ENCODE peak calls at places on chromosomes 13 and 19, in six cellular contexts. Z, N, H, V, M and B are unnamed samples.

GRCh38 chr19:19121371-19121770 is 16.9 kb downstream of the TMEM161A start:
- DNase-seq in Z (no peak), N (no peak), H (no peak), V (no peak), M (no peak), B (no peak)

GRCh38 chr13:51067376-51068125 is 43.5 kb downstream of the C13orf42 start:
- DNase-seq in Z (no peak), N (no peak), H (no peak), V (no peak), M (no peak), B (no peak)

GRCh38 chr19:19109601-19110000 is 28.7 kb downstream of the TMEM161A start:
- DNase-seq in Z (no peak), N (no peak), H (no peak), V (no peak), M (no peak), B (no peak)

GRCh38 chr13:78193853-78194252 is 275.2 kb upstream of the EDNRB start:
- DNase-seq in Z (no peak), N (peak; percentile 42), H (no peak), V (no peak), M (no peak), B (peak; percentile 5)

GRCh38 chr13:72120632-72121031 is 253.6 kb upstream of the DACH1 start:
- DNase-seq in Z (no peak), N (no peak), H (no peak), V (no peak), M (no peak), B (no peak)

GRCh38 chr13:51919531-51919930 is 57.8 kb downstream of the CCDC70 start:
- DNase-seq in Z (no peak), N (no peak), H (no peak), V (no peak), M (no peak), B (no peak)

GRCh38 chr13:50587122-50587521 is 256.4 kb downstream of the DLEU7 start:
- DNase-seq in Z (no peak), N (no peak), H (no peak), V (no peak), M (no peak), B (no peak)

GRCh38 chr19:30784850-30785459 is 412.8 kb downstream of the ZNF536 start:
- DNase-seq in Z (peak; percentile 61), N (no peak), H (peak; percentile 30), V (peak; percentile 55), M (peak; percentile 48), B (no peak)

GRCh38 chr19:19746286-19747213 is 13.6 kb upstream of the ZNF14 start:
- DNase-seq in Z (no peak), N (no peak), H (no peak), V (no peak), M (no peak), B (no peak)

GRCh38 chr13:38819053-38819452 is 132.2 kb downstream of the FREM2 start:
- DNase-seq in Z (no peak), N (peak; percentile 51), H (no peak), V (peak; percentile 54), M (no peak), B (peak; percentile 24)

GRCh38 chr13:28657784-28658538 is 969 bp upstream of the POMP start:
- DNase-seq in Z (no peak), N (no peak), H (no peak), V (peak; percentile 15), M (no peak), B (peak; percentile 14)

GRCh38 chr13:39132286-39132685 is 94.0 kb downstream of the NHLRC3 start:
- DNase-seq in Z (no peak), N (no peak), H (no peak), V (no peak), M (no peak), B (peak; percentile 17)

GRCh38 chr19:50710612-50711011 is 9.0 kb downstream of the SHANK1 start:
- DNase-seq in Z (no peak), N (no peak), H (no peak), V (no peak), M (no peak), B (no peak)

GRCh38 chr19:56261145-56261544 is 11.4 kb upstream of the EDDM13 start:
- DNase-seq in Z (no peak), N (no peak), H (no peak), V (no peak), M (no peak), B (no peak)

GRCh38 chr13:76792680-76793334 is 93.4 kb downstream of the KCTD12 start:
- DNase-seq in Z (no peak), N (peak; percentile 57), H (no peak), V (no peak), M (no peak), B (no peak)

GRCh38 chr19:45215391-45216191 is 29.6 kb downstream of the EXOC3L2 start:
- DNase-seq in Z (no peak), N (no peak), H (no peak), V (peak; percentile 47), M (no peak), B (no peak)

GRCh38 chr19:29145756-29146155 is 67.2 kb downstream of the UQCRFS1 start:
- DNase-seq in Z (no peak), N (no peak), H (no peak), V (peak; percentile 16), M (no peak), B (no peak)

GRCh38 chr13:80572867-80573266 is 231.9 kb upstream of the SPRY2 start:
- DNase-seq in Z (no peak), N (no peak), H (no peak), V (no peak), M (no peak), B (no peak)

GRCh38 chr19:32397736-32398135 is 7.8 kb upstream of the DPY19L3 start:
- DNase-seq in Z (no peak), N (peak; percentile 71), H (no peak), V (no peak), M (no peak), B (peak; percentile 22)

GRCh38 chr19:33431986-33432385 is 58.5 kb downstream of the CEBPG start:
- DNase-seq in Z (no peak), N (no peak), H (no peak), V (no peak), M (no peak), B (no peak)

GRCh38 chr13:98959775-98960325 is 18.0 kb downstream of the DOCK9 start:
- DNase-seq in Z (no peak), N (no peak), H (no peak), V (peak; percentile 15), M (no peak), B (no peak)

GRCh38 chr19:36488118-36488815 is 1.1 kb downstream of the ZNF566 start:
- DNase-seq in Z (no peak), N (peak; percentile 42), H (no peak), V (no peak), M (no peak), B (no peak)

GRCh38 chr13:102825921-102826706 is 19.7 kb upstream of the ERCC5 start:
- DNase-seq in Z (no peak), N (peak; percentile 94), H (no peak), V (no peak), M (no peak), B (peak; percentile 94)

GRCh38 chr19:52687658-52688057 is 47.2 kb downstream of the ZNF611 start:
- DNase-seq in Z (no peak), N (no peak), H (no peak), V (no peak), M (no peak), B (no peak)

GRCh38 chr13:113970810-113971470 is 2.9 kb downstream of the C13orf46 start:
- DNase-seq in Z (no peak), N (peak; percentile 64), H (no peak), V (no peak), M (peak; percentile 50), B (peak; percentile 80)

GRCh38 chr13:107329991-107330390 is 762.1 kb upstream of the ARGLU1 start:
- DNase-seq in Z (no peak), N (peak; percentile 60), H (no peak), V (no peak), M (no peak), B (no peak)

GRCh38 chr13:105202384-105202783 is 1333.1 kb downstream of the EFNB2 start:
- DNase-seq in Z (no peak), N (peak; percentile 55), H (no peak), V (peak; percentile 56), M (no peak), B (no peak)

DNA sequence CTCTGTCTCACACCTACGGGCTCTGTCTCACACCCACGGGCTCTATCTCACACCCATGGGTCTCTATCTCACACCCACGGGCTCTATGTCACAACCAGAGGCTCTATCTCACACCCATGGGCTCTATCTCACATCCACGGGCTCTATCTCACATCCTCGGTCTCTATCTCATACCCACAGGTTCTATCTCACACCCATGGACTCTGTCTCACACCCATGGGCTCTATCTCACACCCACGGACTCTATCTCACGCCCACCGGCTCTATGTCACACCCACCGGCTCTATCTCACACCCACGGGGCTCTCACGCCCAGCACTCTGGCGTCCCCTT is 73.9 kb downstream of the COL4A2 start:
- DNase-seq in Z (no peak), N (no peak), H (no peak), V (no peak), M (no peak), B (no peak)
- H3K27ac ChIP-seq in Z (no peak overlapping the region), N (peak overlapping the region; percentile 99), H (no peak overlapping the region), V (no peak overlapping the region), M (no peak overlapping the region), B (no peak overlapping the region)

GRCh38 chr19:1066748-1067340 is at the start of gene ARHGAP45:
- DNase-seq in Z (peak; percentile 90), N (no peak), H (no peak), V (peak; percentile 52), M (peak; percentile 43), B (no peak)

GRCh38 chr19:1069009-1069779 is 2.2 kb downstream of the ARHGAP45 start:
- DNase-seq in Z (no peak), N (no peak), H (no peak), V (no peak), M (peak; percentile 67), B (no peak)

GRCh38 chr19:1066251-1066747 is 668 bp upstream of the ARHGAP45 start:
- DNase-seq in Z (no peak), N (no peak), H (no peak), V (peak; percentile 44), M (no peak), B (no peak)

GRCh38 chr19:1067341-1068103 is 555 bp downstream of the ARHGAP45 start:
- DNase-seq in Z (no peak), N (no peak), H (no peak), V (no peak), M (peak; percentile 20), B (no peak)

GRCh38 chr19:1068111-1069001 is 1.4 kb downstream of the ARHGAP45 start:
- DNase-seq in Z (peak; percentile 69), N (no peak), H (no peak), V (no peak), M (peak; percentile 42), B (no peak)
- H3K4me1 ChIP-seq in Z (peaks cover 62% of the 10 kb centered on the region), N (peaks cover 3% of the 10 kb centered on the region), H (no peaks in the 10 kb centered on the region), V (peaks cover 12% of the 10 kb centered on the region), M (peaks cover 23% of the 10 kb centered on the region), B (peaks cover 14% of the 10 kb centered on the region)

GRCh38 chr19:42268704-42269517 is at the start of gene CIC:
- DNase-seq in Z (peak; percentile 98), N (peak; percentile 100), H (peak; percentile 99), V (peak; percentile 100), M (peak; percentile 99), B (peak; percentile 100)
- H3K27ac ChIP-seq in Z (peak within 1 kb of the TSS; percentile 96), N (peak within 1 kb of the TSS; percentile 100), H (peak within 1 kb of the TSS; percentile 100), V (peak within 1 kb of the TSS; percentile 98), M (peak within 1 kb of the TSS; percentile 100), B (peak within 1 kb of the TSS; percentile 99)

DNA sequence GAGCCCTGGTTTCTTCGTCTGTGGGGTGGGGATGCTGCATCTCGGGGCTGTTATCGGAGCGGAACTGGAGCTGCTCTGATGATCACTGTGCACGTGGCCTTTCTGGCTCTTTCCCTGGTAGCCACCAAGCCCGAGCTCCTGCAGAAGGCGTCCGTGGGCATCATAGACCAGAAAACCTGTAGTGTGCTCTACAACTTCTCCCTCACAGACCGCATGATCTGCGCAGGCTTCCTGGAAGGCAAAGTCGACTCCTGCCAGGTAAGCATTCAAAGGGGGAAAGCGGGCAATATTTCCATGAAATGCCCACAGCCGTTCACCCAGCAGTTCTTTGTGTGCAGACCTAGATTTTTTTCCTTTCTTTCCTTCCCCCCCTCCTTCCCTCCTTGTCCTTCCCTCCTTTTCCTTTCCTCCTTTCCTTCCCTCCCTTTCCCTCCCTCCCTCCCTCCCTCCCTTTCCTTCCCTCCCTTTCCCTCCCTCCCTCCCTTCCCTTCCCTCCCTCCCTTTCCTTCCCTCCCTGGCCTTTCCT is 9.4 kb downstream of the TIMM13 start:
- DNase-seq in Z (no peak), N (no peak), H (no peak), V (no peak), M (no peak), B (no peak)
- H3K4me1 ChIP-seq in Z (no peaks in the 10 kb centered on the region), N (no peaks in the 10 kb centered on the region), H (no peaks in the 10 kb centered on the region), V (no peaks in the 10 kb centered on the region), M (peaks cover 5% of the 10 kb centered on the region), B (no peaks in the 10 kb centered on the region)